ENCODE peak calls at places on chromosomes 13 and 19, in ten cellular contexts. Z is ELR; U is anterior cingulate cortex; L is mucosa of gallbladder; C is stimulated activated CD8-positive, alpha-beta memory T cell treated with anti-CD3 and anti-CD28 coated beads, Interleukin-15, amount 100 ng/mL, for 24 hours; Q is activated CD8-positive, alpha-beta memory T cell treated with anti-CD3 and anti-CD28 coated beads for 4 hours; Y is cardiac muscle cell; G is hippocampal formation; N is NCI-H510A treated with DMSO at 0.1 percent for 48 hours; S is iris pigment epithelial cell. O is an unnamed sample.

GRCh38 chr13:80084086-80084676 is 256.7 kb downstream of the SPRY2 start:
- DNase-seq in Z (peak; percentile 87), U (no peak), L (no peak), C (no peak), Q (no peak), Y (no peak), G (peak; percentile 41), N (peak; percentile 57), S (peak; percentile 98), O (no peak)

GRCh38 chr13:59398127-59398526 is 765.6 kb downstream of the DIAPH3 start:
- DNase-seq in Z (no peak), U (no peak), L (no peak), C (no peak), Q (no peak), Y (no peak), G (no peak), N (no peak), S (no peak), O (no peak)

GRCh38 chr19:13483215-13483614 is 23.1 kb downstream of the CACNA1A start:
- DNase-seq in Z (peak; percentile 8), U (no peak), L (no peak), C (no peak), Q (no peak), Y (no peak), G (no peak), N (no peak), S (no peak), O (no peak)

GRCh38 chr13:100510208-100510997 is 78.2 kb downstream of the GGACT start:
- DNase-seq in Z (no peak), U (no peak), L (no peak), C (no peak), Q (no peak), Y (no peak), G (no peak), N (no peak), S (no peak), O (no peak)

GRCh38 chr19:4456566-4456842 is 1.1 kb downstream of the UBXN6 start:
- DNase-seq in Z (peak; percentile 84), U (no peak), L (no peak), C (no peak), Q (no peak), Y (peak; percentile 48), G (peak; percentile 26), N (peak; percentile 38), S (peak; percentile 79), O (no peak)

GRCh38 chr19:3178377-3178972 is at the start of gene S1PR4:
- DNase-seq in Z (no peak), U (no peak), L (no peak), C (no peak), Q (peak; percentile 32), Y (no peak), G (no peak), N (no peak), S (no peak), O (no peak)

GRCh38 chr13:99993660-99994455 is 12.3 kb downstream of the ZIC2 start:
- DNase-seq in Z (no peak), U (no peak), L (no peak), C (no peak), Q (no peak), Y (no peak), G (no peak), N (no peak), S (no peak), O (no peak)

GRCh38 chr19:17753976-17754375 is 2.7 kb downstream of the FCHO1 start:
- DNase-seq in Z (no peak), U (peak; percentile 8), L (no peak), C (no peak), Q (no peak), Y (no peak), G (peak; percentile 66), N (no peak), S (no peak), O (peak; percentile 50)

GRCh38 chr13:111210488-111210887 is 95.4 kb downstream of the ARHGEF7 start:
- DNase-seq in Z (peak; percentile 84), U (no peak), L (no peak), C (no peak), Q (no peak), Y (no peak), G (peak; percentile 41), N (no peak), S (peak; percentile 92), O (no peak)

GRCh38 chr13:40479196-40479845 is 187.1 kb downstream of the FOXO1 start:
- DNase-seq in Z (no peak), U (peak; percentile 23), L (no peak), C (no peak), Q (no peak), Y (no peak), G (peak; percentile 74), N (no peak), S (no peak), O (peak; percentile 45)

GRCh38 chr19:50300814-50301606 is 28.2 kb downstream of the KCNC3 start:
- DNase-seq in Z (peak; percentile 84), U (no peak), L (no peak), C (no peak), Q (no peak), Y (no peak), G (no peak), N (no peak), S (peak; percentile 91), O (no peak)